ENCODE peak calls at places on chromosomes 7 and 10, in ten cellular contexts. R is IMR-90, Z is transverse colon, V is ovary, A is A549, F is NB4, T is spleen, L is GM12891, K is right lobe of liver, W is stomach. Q is an unnamed sample.

GRCh38 chr7:150379590-150380379 is 655 bp downstream of the ZNF775 start:
- DNase-seq in R (no peak), Z (no peak), V (no peak), A (peak), F (peak), T (no peak), L (no peak), K (no peak), W (no peak), Q (peak)

GRCh38 chr7:47217570-47218360 is 364.1 kb downstream of the TNS3 start:
- DNase-seq in R (no peak), Z (no peak), V (no peak), A (no peak), F (no peak), T (no peak), L (no peak), K (no peak), W (no peak), Q (no peak)

GRCh38 chr7:52150952-52151351 is 834.3 kb upstream of the COBL start:
- DNase-seq in R (no peak), Z (no peak), V (no peak), A (no peak), F (no peak), T (no peak), L (no peak), K (no peak), W (no peak), Q (no peak)

GRCh38 chr7:131284702-131285419 is 42.8 kb upstream of the MKLN1 start:
- DNase-seq in R (no peak), Z (no peak), V (peak), A (no peak), F (no peak), T (no peak), L (no peak), K (no peak), W (peak), Q (no peak)

GRCh38 chr10:110358869-110359629 is 54.3 kb upstream of the SMNDC1 start:
- DNase-seq in R (no peak), Z (no peak), V (no peak), A (peak), F (peak), T (no peak), L (no peak), K (no peak), W (peak), Q (no peak)

GRCh38 chr7:89357121-89357520 is 561.6 kb upstream of the TEX47 start:
- DNase-seq in R (no peak), Z (no peak), V (no peak), A (no peak), F (no peak), T (no peak), L (no peak), K (no peak), W (no peak), Q (no peak)

GRCh38 chr10:69600761-69601330 is 27.6 kb upstream of the NEUROG3 start:
- DNase-seq in R (no peak), Z (no peak), V (no peak), A (no peak), F (no peak), T (no peak), L (no peak), K (no peak), W (no peak), Q (no peak)

GRCh38 chr7:106080307-106080987 is 31.7 kb downstream of the SYPL1 start:
- DNase-seq in R (no peak), Z (no peak), V (no peak), A (no peak), F (no peak), T (no peak), L (no peak), K (no peak), W (no peak), Q (no peak)

GRCh38 chr7:117993377-117994003 is 120.2 kb upstream of the CTTNBP2 start:
- DNase-seq in R (peak), Z (peak), V (peak), A (peak), F (peak), T (no peak), L (no peak), K (no peak), W (no peak), Q (no peak)

GRCh38 chr10:62085821-62086220 is 182.8 kb downstream of the RTKN2 start:
- DNase-seq in R (no peak), Z (no peak), V (no peak), A (no peak), F (no peak), T (no peak), L (no peak), K (no peak), W (no peak), Q (no peak)

GRCh38 chr7:46215987-46216567 is 295.0 kb upstream of the IGFBP3 start:
- DNase-seq in R (no peak), Z (no peak), V (no peak), A (no peak), F (no peak), T (no peak), L (no peak), K (peak), W (peak), Q (no peak)

GRCh38 chr7:1391449-1391848 is 67.8 kb downstream of the MICALL2 start:
- DNase-seq in R (no peak), Z (no peak), V (no peak), A (no peak), F (no peak), T (no peak), L (no peak), K (no peak), W (no peak), Q (no peak)

GRCh38 chr10:8473205-8473604 is 418.7 kb downstream of the GATA3 start:
- DNase-seq in R (peak), Z (no peak), V (no peak), A (peak), F (peak), T (no peak), L (no peak), K (no peak), W (no peak), Q (no peak)

GRCh38 chr7:7970620-7971307 is 2.2 kb downstream of the GLCCI1 start:
- DNase-seq in R (peak), Z (no peak), V (no peak), A (no peak), F (peak), T (no peak), L (no peak), K (no peak), W (no peak), Q (no peak)
- TF ChIP-seq POLR2A in R (no peak), Z (no peak), V (no peak), A (no peak), F (no peak), T (no peak), L (peak), K (no peak), W (no peak), Q (no peak)

DNA sequence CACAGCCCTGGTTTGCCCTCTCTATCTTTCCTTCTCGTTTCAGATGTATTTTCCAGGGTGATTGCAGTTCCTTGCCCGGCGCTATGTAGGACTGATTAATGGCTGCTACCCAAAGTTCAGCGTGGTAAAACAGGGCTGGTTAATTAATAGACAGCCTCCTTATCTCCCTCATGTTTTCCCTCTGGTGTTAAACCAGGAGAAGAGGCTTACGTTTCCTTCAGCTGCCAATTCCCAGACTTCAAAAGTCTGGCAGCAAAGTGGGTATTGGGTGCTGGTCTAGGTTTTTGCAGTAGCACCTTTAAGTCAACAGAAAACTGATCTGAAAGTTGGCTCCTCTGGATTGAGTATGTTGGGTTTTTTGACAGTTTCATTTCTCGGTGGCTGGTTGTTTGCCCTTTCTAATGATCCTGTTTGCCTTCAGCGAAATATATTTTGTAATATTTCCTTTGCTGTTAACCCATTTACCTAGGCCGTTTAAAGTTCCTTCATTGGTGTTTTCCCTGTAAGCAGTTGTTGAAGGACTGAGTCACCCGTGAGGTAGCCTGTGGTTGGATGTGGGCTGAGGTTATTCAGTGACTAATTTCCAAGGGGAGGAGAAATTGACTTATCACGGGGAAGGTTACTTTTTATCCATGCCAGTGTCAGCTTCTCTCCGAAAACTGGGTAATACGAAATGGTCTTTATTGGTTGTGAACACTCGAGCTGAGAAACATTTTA is 257.1 kb downstream of the KIAA1217 start:
- DNase-seq in R (peak), Z (peak), V (no peak), A (peak), F (peak), T (no peak), L (no peak), K (peak), W (peak), Q (peak)
- TF ChIP-seq POLR2A in R (peak), Z (peak), V (no peak), A (no peak), F (no peak), T (no peak), L (no peak), K (peak), W (no peak), Q (no peak)

GRCh38 chr7:128100225-128100948 is 69.2 kb upstream of the LRRC4 start:
- DNase-seq in R (no peak), Z (no peak), V (no peak), A (no peak), F (no peak), T (no peak), L (no peak), K (no peak), W (no peak), Q (no peak)
- TF ChIP-seq POLR2A in R (no peak), Z (no peak), V (no peak), A (no peak), F (no peak), T (no peak), L (no peak), K (no peak), W (no peak), Q (no peak)

GRCh38 chr10:43689955-43690771 is 41.5 kb upstream of the ZNF32 start:
- DNase-seq in R (peak), Z (peak), V (peak), A (peak), F (peak), T (peak), L (peak), K (peak), W (peak), Q (peak)
- TF ChIP-seq POLR2A in R (peak), Z (peak), V (peak), A (no peak), F (no peak), T (no peak), L (no peak), K (peak), W (no peak), Q (no peak)

GRCh38 chr10:89165923-89166322 is 41.2 kb downstream of the CH25H start:
- DNase-seq in R (peak), Z (no peak), V (no peak), A (no peak), F (no peak), T (no peak), L (no peak), K (no peak), W (no peak), Q (no peak)

GRCh38 chr10:89167915-89168314 is 39.2 kb downstream of the CH25H start:
- DNase-seq in R (no peak), Z (no peak), V (no peak), A (peak), F (no peak), T (no peak), L (no peak), K (no peak), W (no peak), Q (no peak)

GRCh38 chr10:89163265-89163995 is 43.7 kb downstream of the CH25H start:
- DNase-seq in R (no peak), Z (peak), V (peak), A (no peak), F (peak), T (peak), L (peak), K (peak), W (peak), Q (no peak)

GRCh38 chr10:89164080-89164479 is 43.0 kb downstream of the CH25H start:
- DNase-seq in R (no peak), Z (no peak), V (no peak), A (no peak), F (peak), T (no peak), L (no peak), K (no peak), W (no peak), Q (no peak)

GRCh38 chr10:89164920-89165319 is 42.2 kb downstream of the CH25H start:
- DNase-seq in R (no peak), Z (no peak), V (no peak), A (no peak), F (no peak), T (no peak), L (no peak), K (no peak), W (no peak), Q (no peak)
- TF ChIP-seq POLR2A in R (no peak), Z (no peak), V (no peak), A (no peak), F (no peak), T (no peak), L (no peak), K (no peak), W (no peak), Q (no peak)

GRCh38 chr10:118939216-118940007 is 90.1 kb upstream of the NANOS1 start:
- DNase-seq in R (no peak), Z (no peak), V (no peak), A (no peak), F (no peak), T (no peak), L (no peak), K (no peak), W (no peak), Q (no peak)
- TF ChIP-seq POLR2A in R (no peak), Z (no peak), V (no peak), A (no peak), F (no peak), T (no peak), L (no peak), K (no peak), W (no peak), Q (no peak)

DNA sequence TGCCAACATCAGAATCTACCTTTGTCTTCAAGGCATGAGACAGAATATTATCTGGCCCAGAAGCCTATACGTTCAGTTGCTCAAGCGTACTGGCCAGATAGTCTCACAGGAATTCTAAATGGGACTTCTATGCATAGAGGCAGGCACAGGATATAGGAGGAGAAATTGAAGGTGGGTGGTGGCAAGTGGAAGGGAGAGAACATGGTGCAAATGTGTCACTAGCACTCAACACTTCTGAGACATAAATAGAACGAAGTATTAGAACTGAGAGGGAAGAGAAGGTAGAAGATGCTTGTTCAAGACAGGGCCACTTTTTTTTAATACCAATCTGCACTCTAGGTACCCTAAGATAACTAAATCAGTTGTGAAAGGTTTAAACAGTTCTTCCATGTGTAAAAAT is 85.8 kb downstream of the TFPI2 start:
- DNase-seq in R (no peak), Z (no peak), V (no peak), A (no peak), F (no peak), T (no peak), L (no peak), K (no peak), W (no peak), Q (no peak)
- TF ChIP-seq POLR2A in R (no peak), Z (no peak), V (no peak), A (no peak), F (no peak), T (no peak), L (no peak), K (no peak), W (no peak), Q (no peak)

GRCh38 chr7:116561697-116562483 is 37.1 kb downstream of the CAV1 start:
- DNase-seq in R (peak), Z (no peak), V (peak), A (no peak), F (no peak), T (no peak), L (no peak), K (no peak), W (no peak), Q (no peak)
- TF ChIP-seq POLR2A in R (no peak), Z (no peak), V (no peak), A (no peak), F (no peak), T (no peak), L (no peak), K (no peak), W (no peak), Q (no peak)

Q was measured in upper lobe of left lung.